ENCODE peak calls at places on chromosomes 16 and 17, in ten cellular contexts. Q is endodermal cell, A is cardiac muscle cell, F is heart left ventricle, K is choroid plexus epithelial cell, T is neural progenitor cell, N is AG04450, C is upper lobe of right lung, B is astrocyte of the spinal cord, X is AG09309. L is an unnamed sample.

GRCh38 chr16:71883193-71883848 is 661 bp downstream of the ZNF821 start:
- DNase-seq in K (peak), Q (peak), F (peak), T (no peak), A (peak), X (no peak), C (peak), B (peak), N (no peak), L (peak)

GRCh38 chr17:21160401-21160800 is 33.6 kb downstream of the DHRS7B start:
- DNase-seq in Q (no peak), T (no peak), K (no peak), B (no peak), N (no peak), A (no peak), F (no peak), X (no peak), C (no peak), L (peak)

GRCh38 chr17:69961488-69962145 is 113.4 kb upstream of the KCNJ16 start:
- DNase-seq in Q (peak), X (no peak), C (no peak), N (peak), K (peak), A (no peak), B (peak), T (peak), F (no peak), L (peak)

GRCh38 chr17:73357981-73358380 is 46.2 kb upstream of the CDC42EP4 start:
- DNase-seq in C (no peak), T (no peak), K (no peak), A (no peak), X (no peak), Q (no peak), B (no peak), F (no peak), N (no peak), L (no peak)

GRCh38 chr16:48687421-48688038 is 77.5 kb upstream of the N4BP1 start:
- DNase-seq in F (peak), C (no peak), B (peak), Q (peak), A (peak), X (peak), T (peak), K (peak), N (peak), L (peak)

GRCh38 chr17:306116-306515 is 46.5 kb downstream of the RPH3AL start:
- DNase-seq in K (no peak), Q (no peak), C (no peak), A (no peak), X (no peak), N (no peak), T (no peak), F (peak), B (no peak), L (no peak)

GRCh38 chr17:82458885-82459424 is 414 bp downstream of the NARF start:
- DNase-seq in K (peak), Q (peak), N (no peak), C (no peak), T (peak), X (no peak), B (peak), A (peak), F (no peak), L (no peak)

GRCh38 chr16:65624696-65625095 is 502.8 kb upstream of the CDH11 start:
- DNase-seq in Q (no peak), T (no peak), A (no peak), K (peak), C (no peak), B (no peak), N (no peak), F (no peak), X (peak), L (peak)

GRCh38 chr17:55388842-55389241 is 32.8 kb downstream of the MMD start:
- DNase-seq in Q (peak), B (no peak), X (no peak), C (no peak), T (peak), K (no peak), F (no peak), A (peak), N (no peak), L (no peak)

GRCh38 chr17:21466550-21466949 is 90.4 kb downstream of the KCNJ12 start:
- DNase-seq in Q (peak), C (no peak), F (no peak), K (no peak), A (no peak), B (no peak), T (no peak), N (no peak), X (no peak), L (no peak)

GRCh38 chr17:17780941-17781590 is 55.7 kb downstream of the SREBF1 start:
- DNase-seq in N (peak), F (no peak), A (peak), B (peak), T (peak), Q (peak), C (no peak), X (no peak), K (peak), L (peak)
- H3K4me3 ChIP-seq in N (no peak), F (peak), A (peak), B (peak), T (peak), Q (peak), C (no peak), X (no peak), K (peak), L (no peak)

DNA sequence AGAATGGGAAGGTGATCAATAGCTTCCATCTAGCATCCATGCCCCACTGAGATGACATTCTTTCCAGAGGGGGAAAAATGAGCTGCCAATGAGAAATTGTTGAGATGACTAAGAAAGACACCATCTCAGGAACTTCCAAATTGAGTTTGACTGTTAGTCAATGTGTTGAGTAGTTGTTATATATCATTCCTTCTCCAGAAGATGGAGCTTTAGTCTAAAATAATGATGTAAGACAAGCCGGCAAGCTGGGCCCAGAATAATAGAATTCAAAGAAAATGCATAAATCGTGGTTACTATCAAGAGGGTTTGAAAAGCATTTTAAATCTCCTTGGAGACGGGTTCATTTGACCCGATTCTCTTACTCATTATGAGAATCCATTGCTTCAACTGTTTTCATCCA is 71.0 kb upstream of the ATF7IP2 start:
- DNase-seq in Q (no peak), T (no peak), A (no peak), X (no peak), F (no peak), B (peak), C (no peak), K (peak), N (no peak), L (peak)
- TF ChIP-seq CTCF in Q (no peak), T (peak), A (no peak), X (no peak), F (peak), B (no peak), C (peak), K (peak), N (no peak), L (no peak)

DNA sequence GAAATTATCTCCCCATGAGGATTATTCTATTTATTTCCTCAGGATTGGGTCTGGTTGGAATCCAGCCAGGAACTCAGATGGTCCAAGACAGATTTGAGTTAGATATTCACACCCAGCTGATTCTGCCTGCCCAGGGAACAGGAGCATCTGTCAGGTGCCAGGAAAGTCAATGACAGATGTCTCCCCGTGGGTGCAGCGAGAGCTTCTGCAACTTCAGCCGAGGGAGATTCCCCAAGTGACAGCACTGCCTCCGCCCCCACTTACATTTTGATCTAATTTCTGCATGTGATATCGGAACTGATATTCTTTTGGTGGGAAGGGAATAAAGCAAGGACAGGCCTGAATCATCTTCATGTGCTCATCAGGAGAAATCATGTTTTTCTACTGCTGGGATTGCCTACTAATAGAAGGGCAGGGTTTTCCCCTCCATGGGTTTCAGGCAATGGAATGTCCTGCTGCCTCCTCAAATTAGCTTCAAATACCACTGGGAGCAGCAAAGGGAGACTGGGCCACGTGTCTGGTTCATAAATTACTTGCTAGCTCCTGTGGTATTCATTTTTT is 15.7 kb upstream of the DHX8 start:
- DNase-seq in X (peak), N (no peak), B (peak), Q (no peak), K (peak), A (no peak), F (no peak), C (no peak), T (peak), L (peak)
- H3K4me3 ChIP-seq in X (no peak), N (no peak), B (no peak), Q (no peak), K (no peak), A (no peak), F (no peak), C (no peak), T (no peak), L (no peak)

GRCh38 chr16:89256651-89257254 is 39.2 kb downstream of the ZNF778 start:
- DNase-seq in N (no peak), T (peak), X (no peak), C (no peak), Q (peak), F (peak), A (peak), B (peak), K (peak), L (peak)

GRCh38 chr16:89253548-89254287 is 36.2 kb downstream of the ZNF778 start:
- DNase-seq in C (no peak), K (no peak), T (no peak), A (no peak), X (no peak), F (no peak), B (no peak), Q (no peak), N (no peak), L (no peak)

GRCh38 chr16:89257757-89258465 is 40.4 kb downstream of the ZNF778 start:
- DNase-seq in N (no peak), Q (no peak), F (no peak), X (no peak), B (no peak), A (no peak), K (peak), C (no peak), T (no peak), L (no peak)

GRCh38 chr16:89261691-89262563 is 44.4 kb downstream of the ZNF778 start:
- DNase-seq in Q (no peak), T (no peak), B (no peak), K (peak), A (no peak), F (no peak), N (no peak), X (no peak), C (no peak), L (peak)

GRCh38 chr16:89257281-89257731 is 39.8 kb downstream of the ZNF778 start:
- DNase-seq in A (no peak), F (no peak), B (no peak), X (no peak), N (no peak), K (peak), C (no peak), T (peak), Q (peak), L (no peak)
- TF ChIP-seq CTCF in A (no peak), F (no peak), B (peak), X (no peak), N (no peak), K (no peak), C (no peak), T (no peak), Q (peak), L (no peak)

GRCh38 chr16:50724237-50724747 is 17.6 kb upstream of the CYLD start:
- DNase-seq in N (no peak), T (no peak), A (no peak), K (no peak), B (no peak), C (no peak), F (no peak), Q (peak), X (no peak), L (no peak)
- H3K4me3 ChIP-seq in N (no peak), T (no peak), A (no peak), K (no peak), B (no peak), C (no peak), F (no peak), Q (no peak), X (no peak), L (no peak)

GRCh38 chr17:17890773-17891759 is 54.3 kb upstream of the SREBF1 start:
- DNase-seq in B (peak), A (peak), T (peak), X (peak), K (peak), F (peak), C (peak), Q (peak), N (peak), L (peak)
- TF ChIP-seq CTCF in B (peak), A (peak), T (peak), X (peak), K (peak), F (peak), C (peak), Q (peak), N (peak), L (peak)

GRCh38 chr17:14301279-14301760 is 439 bp downstream of the HS3ST3B1 start:
- DNase-seq in X (no peak), A (peak), F (no peak), C (no peak), B (peak), N (no peak), Q (no peak), T (peak), K (peak), L (no peak)

GRCh38 chr17:14303343-14304221 is 2.7 kb downstream of the HS3ST3B1 start:
- DNase-seq in N (no peak), T (peak), C (peak), A (peak), Q (peak), X (no peak), K (peak), B (peak), F (no peak), L (peak)

GRCh38 chr17:14302421-14303099 is 1.7 kb downstream of the HS3ST3B1 start:
- DNase-seq in Q (peak), N (peak), X (no peak), F (peak), C (peak), B (peak), A (peak), K (peak), T (peak), L (peak)

GRCh38 chr17:14300628-14301278 is at the start of gene HS3ST3B1:
- DNase-seq in X (peak), Q (peak), B (peak), N (peak), T (peak), K (peak), A (peak), F (peak), C (peak), L (peak)

DNA sequence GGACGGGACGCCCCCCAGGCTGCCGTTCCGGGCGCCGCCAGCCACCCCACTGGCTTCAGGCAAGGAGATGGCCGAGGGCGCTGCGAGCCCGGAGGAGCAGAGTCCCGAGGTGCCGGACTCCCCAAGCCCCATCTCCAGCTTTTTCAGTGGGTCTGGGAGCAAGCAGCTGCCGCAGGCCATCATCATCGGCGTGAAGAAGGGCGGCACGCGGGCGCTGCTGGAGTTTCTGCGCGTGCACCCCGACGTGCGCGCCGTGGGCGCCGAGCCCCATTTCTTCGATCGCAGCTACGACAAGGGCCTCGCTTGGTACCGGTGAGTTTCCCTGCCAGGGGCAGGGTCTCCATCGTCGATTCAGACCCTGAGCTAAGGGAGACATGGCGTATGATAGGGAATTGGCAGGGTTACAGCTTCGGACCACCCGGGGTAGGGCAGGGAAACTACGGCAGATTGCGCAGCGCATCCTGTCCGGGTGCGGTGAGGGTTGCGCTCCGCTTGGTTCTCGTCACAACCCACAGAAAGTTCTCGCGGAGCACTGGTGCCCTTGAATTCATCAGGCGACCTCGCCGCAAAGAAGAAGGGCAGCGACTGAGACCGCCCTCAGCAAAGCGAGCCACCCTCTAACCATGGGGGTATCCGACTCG is 1.0 kb downstream of the HS3ST3B1 start:
- DNase-seq in Q (peak), N (no peak), K (peak), F (no peak), B (peak), A (peak), X (no peak), C (peak), T (peak), L (peak)
- H3K4me3 ChIP-seq in Q (peak), N (peak), K (peak), F (peak), B (peak), A (peak), X (peak), C (peak), T (peak), L (peak)

DNA sequence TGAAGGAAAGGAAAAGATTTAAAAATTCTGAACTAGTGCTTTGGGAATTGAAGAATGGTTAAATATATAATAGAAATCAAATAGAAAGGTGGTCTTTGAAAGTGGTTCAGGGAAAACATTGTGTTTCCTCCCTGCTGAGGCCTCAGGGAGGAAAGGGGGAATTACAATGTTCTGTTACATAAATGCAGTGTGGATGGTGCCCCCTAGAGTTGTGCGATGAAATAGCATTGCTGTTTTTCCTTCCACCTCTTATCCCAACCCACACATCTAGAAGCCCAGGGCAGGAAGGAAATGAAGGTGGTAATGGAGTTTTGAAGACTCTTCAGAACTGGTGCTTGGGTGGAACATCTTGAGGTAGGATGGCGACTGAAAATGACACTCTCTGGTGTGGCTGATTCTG is 6.4 kb upstream of the TOX3 start:
- DNase-seq in B (no peak), Q (no peak), F (no peak), N (no peak), X (no peak), T (no peak), K (no peak), A (no peak), C (no peak), L (no peak)
- TF ChIP-seq CTCF in B (no peak), Q (peak), F (no peak), N (peak), X (no peak), T (peak), K (no peak), A (no peak), C (no peak), L (no peak)

GRCh38 chr17:38464251-38464722 is 36.0 kb downstream of the ARHGAP23 start:
- DNase-seq in F (peak), K (no peak), C (no peak), Q (no peak), X (no peak), T (no peak), N (no peak), A (no peak), B (peak), L (no peak)
- H3K4me3 ChIP-seq in F (peak), K (peak), C (peak), Q (no peak), X (peak), T (no peak), N (peak), A (no peak), B (peak), L (peak)

L was measured in fibroblast of the aortic adventitia.